ENCODE peak calls at places on chromosomes 12 and 14, in six cellular contexts. S is K562, O is SK-N-SH, F is H1, P is HepG2, J is GM12878. R is an unnamed sample.
A peak's percentile ranks its signal among the peaks of the same experiment; 100 is the strongest.

GRCh38 chr14:35374273-35374681 is 30.3 kb downstream of the NFKBIA start:
- DNase-seq in P (peak; percentile 89), S (no peak), O (no peak), F (no peak), J (no peak), R (peak; percentile 41)

GRCh38 chr12:18454330-18454729 is 193.0 kb downstream of the PIK3C2G start:
- DNase-seq in P (no peak), S (no peak), F (no peak), O (no peak), J (no peak), R (no peak)

GRCh38 chr12:44247588-44247987 is 411.7 kb downstream of the TMEM117 start:
- DNase-seq in J (no peak), P (no peak), F (peak; percentile 9), O (peak; percentile 3), S (no peak), R (no peak)

GRCh38 chr12:124520896-124521295 is 46.5 kb downstream of the NCOR2 start:
- DNase-seq in P (no peak), J (no peak), S (no peak), F (no peak), O (no peak), R (no peak)

GRCh38 chr14:32345311-32345771 is 16.2 kb downstream of the AKAP6 start:
- DNase-seq in F (no peak), J (no peak), S (no peak), P (no peak), O (no peak), R (no peak)

GRCh38 chr12:49794811-49795653 is 33.2 kb downstream of the NCKAP5L start:
- DNase-seq in O (no peak), J (no peak), P (no peak), F (no peak), S (peak; percentile 8), R (no peak)

GRCh38 chr12:65497645-65498044 is 219.2 kb downstream of the MSRB3 start:
- DNase-seq in J (no peak), P (peak; percentile 9), F (no peak), O (no peak), S (no peak), R (no peak)

GRCh38 chr14:51331651-51332367 is 91.8 kb downstream of the TMX1 start:
- DNase-seq in S (no peak), P (no peak), O (no peak), J (no peak), F (no peak), R (no peak)

GRCh38 chr14:72169521-72169920 is 237.3 kb downstream of the RGS6 start:
- DNase-seq in O (peak; percentile 7), J (no peak), S (peak; percentile 13), F (no peak), P (no peak), R (no peak)

GRCh38 chr12:15688202-15688736 is 100.9 kb downstream of the EPS8 start:
- DNase-seq in O (no peak), S (no peak), P (no peak), J (no peak), F (no peak), R (no peak)

GRCh38 chr12:70513441-70513840 is 123.8 kb downstream of the PTPRB start:
- DNase-seq in S (no peak), O (no peak), F (no peak), J (no peak), P (no peak), R (no peak)

GRCh38 chr12:57934804-57935203 is 6.6 kb upstream of the ATP23 start:
- DNase-seq in J (no peak), P (no peak), S (no peak), O (no peak), F (no peak), R (peak; percentile 31)

GRCh38 chr12:53048033-53048779 is 1.7 kb upstream of the TNS2 start:
- DNase-seq in P (peak; percentile 68), S (no peak), J (no peak), F (no peak), O (peak; percentile 76), R (no peak)

GRCh38 chr12:122862872-122863701 is 27.8 kb downstream of the HIP1R start:
- DNase-seq in P (peak; percentile 78), F (no peak), J (no peak), O (peak; percentile 22), S (no peak), R (no peak)

GRCh38 chr12:3218150-3218845 is 141.1 kb downstream of the TSPAN9 start:
- DNase-seq in F (no peak), O (peak; percentile 87), J (no peak), S (no peak), P (no peak), R (no peak)

GRCh38 chr12:76176935-76177334 is 92.5 kb upstream of the NAP1L1 start:
- DNase-seq in P (no peak), J (no peak), O (no peak), S (no peak), F (no peak), R (no peak)

GRCh38 chr14:50667491-50668007 is 557 bp downstream of the SAV1 start:
- DNase-seq in J (no peak), P (no peak), O (peak; percentile 48), F (no peak), S (peak; percentile 22), R (no peak)

GRCh38 chr14:101176535-101177205 is 273.1 kb upstream of the RTL1 start:
- DNase-seq in O (peak; percentile 72), P (no peak), J (no peak), F (no peak), S (no peak), R (no peak)

GRCh38 chr12:591167-591570 is 72.1 kb downstream of the NINJ2 start:
- DNase-seq in S (peak; percentile 44), J (no peak), O (peak; percentile 63), P (no peak), F (no peak), R (no peak)

GRCh38 chr12:27319394-27319793 is 13.2 kb upstream of the BMAL2 start:
- DNase-seq in F (no peak), P (no peak), O (no peak), J (no peak), S (no peak), R (no peak)

GRCh38 chr12:110279976-110280783 is 867 bp upstream of the ATP2A2 start:
- DNase-seq in O (peak; percentile 76), P (no peak), S (peak; percentile 67), F (no peak), J (no peak), R (peak; percentile 29)

GRCh38 chr12:38589310-38589632 is 272.7 kb downstream of the ALG10B start:
- DNase-seq in S (no peak), O (no peak), P (no peak), J (no peak), F (no peak), R (no peak)

GRCh38 chr14:91517013-91517412 is 6.9 kb upstream of the PPP4R3A start:
- DNase-seq in S (no peak), F (no peak), P (no peak), J (no peak), O (no peak), R (no peak)

GRCh38 chr14:22650960-22651521 is 6.9 kb upstream of the OR6J1 start:
- DNase-seq in F (peak; percentile 7), J (peak; percentile 44), P (no peak), S (no peak), O (no peak), R (peak; percentile 4)

GRCh38 chr12:104049278-104050257 is at the start of gene GLT8D2:
- DNase-seq in P (no peak), S (no peak), J (no peak), O (peak; percentile 70), F (no peak), R (no peak)

GRCh38 chr14:36604757-36605505 is 22.5 kb upstream of the NKX2-8 start:
- DNase-seq in F (no peak), S (peak; percentile 50), J (no peak), O (peak; percentile 49), P (peak; percentile 93), R (no peak)

DNA sequence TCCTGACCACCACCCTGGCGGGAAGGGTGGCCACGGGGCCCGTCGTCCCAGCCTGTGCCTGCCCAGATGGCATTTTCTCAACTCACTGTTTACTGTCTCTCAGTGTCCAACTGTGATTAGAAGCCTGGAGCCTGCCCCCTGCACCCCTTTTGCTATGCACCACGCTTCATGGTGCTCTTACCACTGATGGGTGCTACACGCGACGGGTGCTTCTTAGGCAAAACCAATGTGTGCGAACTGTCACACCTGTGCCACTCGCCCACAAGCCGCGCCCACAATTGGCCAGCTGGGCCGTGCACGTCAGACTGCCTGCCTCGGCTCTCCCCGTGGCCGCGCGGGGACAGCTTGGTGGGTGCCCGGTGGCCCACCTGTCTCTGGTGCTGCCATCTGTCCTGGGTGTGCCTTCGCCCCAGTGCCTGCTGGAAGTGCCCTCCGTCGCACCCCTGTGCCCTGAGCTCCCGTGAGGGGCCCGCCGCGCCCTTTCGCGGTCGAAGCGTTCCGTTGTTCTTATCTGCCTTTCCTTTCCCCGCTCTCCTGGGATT is 15.1 kb upstream of the AMN start:
- DNase-seq in P (no peak), J (no peak), S (no peak), O (no peak), F (no peak), R (no peak)
- TF ChIP-seq POLR2AphosphoS5 in P (no peak), J (peak; percentile 0), S (no peak), O (no peak), F (no peak), R (no peak)

DNA sequence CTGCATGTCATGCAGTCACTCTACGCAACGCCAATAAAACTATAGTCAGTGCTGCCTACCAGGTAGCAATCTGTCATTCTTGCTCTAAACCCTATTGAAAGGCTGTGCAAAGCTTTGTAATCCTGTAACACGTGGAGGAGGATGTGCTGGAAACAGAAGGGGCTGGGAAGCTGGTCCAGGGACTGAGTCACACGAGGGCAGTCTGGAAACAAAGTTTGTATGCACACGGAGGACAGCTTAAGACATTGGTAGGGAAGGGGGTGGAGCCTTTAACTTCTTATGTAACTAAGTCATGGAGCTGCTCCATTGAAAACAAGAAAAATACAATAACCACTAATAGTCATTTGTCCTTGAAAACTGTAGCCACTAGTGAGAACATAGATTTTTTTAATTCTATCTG is 128.0 kb downstream of the BCAT1 start:
- DNase-seq in O (no peak), P (no peak), S (no peak), J (no peak), F (no peak), R (no peak)
- TF ChIP-seq GABPA in O (no peak), P (no peak), S (no peak), J (no peak), F (no peak), R (no peak)

GRCh38 chr12:10610188-10610587 is 3.2 kb downstream of the MAGOHB start:
- DNase-seq in F (no peak), P (no peak), O (no peak), S (no peak), J (no peak), R (no peak)

GRCh38 chr12:10613334-10614055 is at the start of gene MAGOHB:
- DNase-seq in J (peak; percentile 90), P (peak; percentile 92), F (peak; percentile 87), O (peak; percentile 82), S (peak; percentile 77), R (peak; percentile 97)

GRCh38 chr12:10612954-10613333 is 465 bp downstream of the MAGOHB start:
- DNase-seq in J (no peak), O (no peak), P (no peak), S (peak; percentile 26), F (no peak), R (no peak)

GRCh38 chr12:10614056-10614370 is 604 bp upstream of the MAGOHB start:
- DNase-seq in P (no peak), O (peak; percentile 5), J (no peak), F (no peak), S (no peak), R (no peak)

GRCh38 chr12:10612110-10612509 is 1.3 kb downstream of the MAGOHB start:
- DNase-seq in P (no peak), F (no peak), S (no peak), O (no peak), J (no peak), R (no peak)
- TF ChIP-seq POLR2AphosphoS5 in P (no peak), F (peak; percentile 47), S (no peak), O (no peak), J (no peak), R (no peak)

GRCh38 chr14:80678436-80678835 is 263.1 kb downstream of the CEP128 start:
- DNase-seq in S (no peak), F (peak; percentile 7), O (no peak), J (no peak), P (no peak), R (no peak)
- TF ChIP-seq GABPA in S (no peak), F (no peak), O (no peak), J (no peak), P (no peak), R (no peak)

R was measured in HL-60.